ENCODE peak calls at places on chromosomes 5 and 9, in four cellular contexts. D is IMR-90, R is H1, U is mesenchymal stem cell. Y is an unnamed sample.

GRCh38 chr9:75880556-75880955 is 9.9 kb upstream of the PCSK5 start:
- DNase-seq in D (no peak), R (no peak), U (no peak), Y (no peak)

GRCh38 chr5:103075442-103075841 is 44.5 kb downstream of the GIN1 start:
- DNase-seq in D (no peak), R (no peak), U (no peak), Y (no peak)

GRCh38 chr5:56523779-56524178 is 290.6 kb upstream of the ANKRD55 start:
- DNase-seq in D (peak), R (no peak), U (peak), Y (no peak)

GRCh38 chr5:175582697-175583096 is 75.2 kb upstream of the HRH2 start:
- DNase-seq in D (no peak), R (no peak), U (no peak), Y (no peak)

GRCh38 chr5:1410156-1411014 is 34.9 kb downstream of the SLC6A3 start:
- DNase-seq in D (no peak), R (no peak), U (no peak), Y (no peak)

GRCh38 chr9:88233091-88233490 is 94.8 kb upstream of the SPATA31C2 start:
- DNase-seq in D (no peak), R (no peak), U (no peak), Y (no peak)

GRCh38 chr9:14343948-14344547 is 30.1 kb upstream of the NFIB start:
- DNase-seq in D (no peak), R (no peak), U (no peak), Y (no peak)

GRCh38 chr5:4068171-4068570 is 472.5 kb downstream of the IRX1 start:
- DNase-seq in D (no peak), R (no peak), U (no peak), Y (no peak)

GRCh38 chr9:118336167-118336951 is 632.2 kb downstream of the TLR4 start:
- DNase-seq in D (no peak), R (no peak), U (no peak), Y (no peak)

GRCh38 chr9:14670718-14671117 is 22.5 kb downstream of the ZDHHC21 start:
- DNase-seq in D (peak), R (no peak), U (no peak), Y (no peak)

GRCh38 chr5:149205625-149206523 is 64.6 kb downstream of the ABLIM3 start:
- DNase-seq in D (peak), R (no peak), U (peak), Y (no peak)

GRCh38 chr5:26864061-26864460 is 174.3 kb downstream of the CDH9 start:
- DNase-seq in D (no peak), R (no peak), U (no peak), Y (no peak)

GRCh38 chr5:36696059-36696673 is 89.8 kb downstream of the SLC1A3 start:
- DNase-seq in D (peak), R (no peak), U (peak), Y (no peak)

GRCh38 chr9:38166501-38166900 is 97.5 kb upstream of the SHB start:
- DNase-seq in D (no peak), R (no peak), U (no peak), Y (no peak)

GRCh38 chr5:394671-395155 is 48.3 kb upstream of the EXOC3 start:
- DNase-seq in D (no peak), R (no peak), U (no peak), Y (no peak)

GRCh38 chr5:169100735-169101075 is 200.2 kb downstream of the SLIT3 start:
- DNase-seq in D (no peak), R (no peak), U (peak), Y (no peak)

GRCh38 chr5:53403291-53403690 is 77.1 kb upstream of the FST start:
- DNase-seq in D (peak), R (no peak), U (no peak), Y (no peak)

GRCh38 chr9:75096796-75097195 is 8.5 kb downstream of the OSTF1 start:
- DNase-seq in D (peak), R (no peak), U (peak), Y (no peak)

GRCh38 chr5:10461041-10461440 is 19.4 kb downstream of the ROPN1L start:
- DNase-seq in D (no peak), R (no peak), U (no peak), Y (no peak)

GRCh38 chr9:75146229-75146628 is 57.9 kb downstream of the OSTF1 start:
- DNase-seq in D (peak), R (no peak), U (peak), Y (no peak)

GRCh38 chr5:172806897-172807672 is 27.0 kb upstream of the ERGIC1 start:
- DNase-seq in D (peak), R (peak), U (peak), Y (no peak)

GRCh38 chr5:151757233-151758140 is 944 bp downstream of the ATOX1 start:
- DNase-seq in D (no peak), R (no peak), U (peak), Y (no peak)

GRCh38 chr9:135038331-135038730 is 49.1 kb upstream of the OLFM1 start:
- DNase-seq in D (no peak), R (no peak), U (no peak), Y (no peak)

GRCh38 chr5:97044057-97044456 is 98.4 kb downstream of the LIX1 start:
- DNase-seq in D (peak), R (peak), U (peak), Y (no peak)

GRCh38 chr5:135645781-135646180 is 67.0 kb upstream of the CXCL14 start:
- DNase-seq in D (no peak), R (no peak), U (no peak), Y (no peak)

GRCh38 chr5:10540036-10540544 is 23.8 kb upstream of the ANKRD33B start:
- DNase-seq in D (no peak), R (no peak), U (no peak), Y (no peak)

GRCh38 chr5:144017119-144017518 is 153.3 kb downstream of the YIPF5 start:
- DNase-seq in D (no peak), R (no peak), U (no peak), Y (no peak)

GRCh38 chr9:110064721-110065252 is 143.2 kb downstream of the C9orf152 start:
- DNase-seq in D (no peak), R (no peak), U (no peak), Y (no peak)

GRCh38 chr9:100577776-100578448 is at the start of gene CAVIN4:
- DNase-seq in D (peak), R (no peak), U (no peak), Y (no peak)

GRCh38 chr9:76136986-76137385 is 246.5 kb downstream of the PCSK5 start:
- DNase-seq in D (peak), R (no peak), U (peak), Y (no peak)

GRCh38 chr9:68999393-69000105 is 14.4 kb downstream of the PRKACG start:
- DNase-seq in D (peak), R (peak), U (peak), Y (peak)

GRCh38 chr5:177367323-177367848 is 9.7 kb downstream of the RGS14 start:
- DNase-seq in D (no peak), R (no peak), U (no peak), Y (no peak)

GRCh38 chr5:159504106-159504856 is 174.0 kb upstream of the IL12B start:
- DNase-seq in D (peak), R (no peak), U (peak), Y (no peak)

GRCh38 chr5:145825751-145826180 is 9.4 kb downstream of the PRELID2 start:
- DNase-seq in D (peak), R (no peak), U (peak), Y (peak)

GRCh38 chr5:123120197-123120596 is 31.2 kb downstream of the PRDM6 start:
- DNase-seq in D (no peak), R (no peak), U (peak), Y (no peak)

DNA sequence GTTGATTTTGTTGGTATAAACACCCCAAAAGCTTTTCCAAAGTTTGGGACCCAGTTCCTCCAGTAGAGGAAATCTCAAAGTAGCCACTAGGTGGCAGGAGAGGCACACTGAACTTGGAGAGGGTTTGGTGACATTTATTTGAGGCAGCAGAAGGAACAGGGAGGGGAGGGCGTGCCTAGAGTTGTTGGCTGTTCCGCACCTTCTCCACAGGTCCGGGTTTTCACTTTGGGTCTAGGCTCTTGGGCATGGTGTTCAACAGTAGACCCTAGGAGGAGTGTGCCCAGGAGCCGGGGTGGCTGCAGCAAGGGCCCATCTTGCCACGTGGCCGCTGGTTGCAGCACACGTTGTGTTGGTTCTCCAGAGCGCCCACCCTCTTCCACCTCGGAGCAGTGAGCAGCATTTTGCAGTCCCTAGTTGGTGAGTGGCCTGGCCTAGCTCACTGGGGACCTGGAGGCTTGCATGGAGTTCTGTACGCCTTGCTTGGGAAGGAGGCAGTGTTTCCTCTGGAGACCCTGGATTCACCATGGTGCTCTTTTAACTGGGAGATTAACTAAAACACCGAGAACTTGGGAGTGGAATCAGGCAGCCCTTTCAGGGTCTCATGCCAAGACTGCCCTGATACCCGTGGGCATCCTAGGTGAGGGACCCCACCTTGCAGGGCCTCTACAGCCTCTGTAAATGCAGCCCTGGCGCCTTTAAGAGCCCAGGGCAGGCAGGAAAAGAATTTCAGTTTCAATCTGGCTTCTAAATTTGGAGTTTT is 28.2 kb downstream of the PTPA start:
- DNase-seq in D (peak), R (peak), U (peak), Y (peak)
- H2BK120ac ChIP-seq in D (peak), R (peak), U (peak), Y (no peak)

GRCh38 chr5:17400724-17401508 is 97.1 kb upstream of the TAF11L2 start:
- DNase-seq in D (no peak), R (no peak), U (no peak), Y (no peak)
- H4K91ac ChIP-seq in D (peak), R (peak), U (no peak), Y (no peak)

DNA sequence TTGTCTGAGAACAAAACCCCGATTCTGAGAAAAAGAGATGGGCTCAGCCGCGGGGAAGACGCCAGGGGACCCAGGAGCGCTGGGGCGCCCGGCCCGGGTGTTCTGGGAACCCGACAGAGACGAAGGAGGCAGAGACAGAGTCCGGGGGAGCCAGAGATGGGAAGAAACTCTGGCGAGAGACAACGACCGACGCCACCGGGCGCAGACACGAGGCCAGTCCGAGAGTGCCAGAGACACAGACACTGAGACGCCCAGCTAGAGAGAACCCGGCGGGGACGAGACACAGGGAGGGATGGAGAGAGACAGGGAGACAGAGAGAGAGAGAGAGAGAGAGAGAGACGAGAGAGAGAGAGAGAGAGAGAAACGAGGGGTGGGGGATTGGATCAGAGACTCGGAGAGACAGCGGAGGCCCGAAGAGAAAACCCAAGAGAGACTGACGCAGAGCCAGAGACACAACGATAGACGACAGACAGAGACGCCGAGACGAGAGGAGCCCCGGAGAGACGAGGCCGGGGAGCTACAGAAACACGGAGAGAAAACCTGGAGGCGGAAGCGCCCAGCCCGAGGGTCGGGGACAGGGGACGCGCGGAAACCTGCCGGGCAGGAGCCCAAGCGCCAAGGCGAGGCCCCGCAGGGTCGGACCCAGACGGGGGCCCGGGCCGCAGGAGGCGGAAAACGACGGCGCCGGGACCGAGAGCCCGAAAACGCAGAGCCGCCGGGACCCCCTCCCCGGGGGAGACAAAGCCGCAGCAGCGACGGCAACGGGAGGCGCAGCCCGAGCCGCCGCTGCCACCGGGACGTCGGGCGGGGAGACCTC is 3.3 kb downstream of the NR5A1 start:
- DNase-seq in D (no peak), R (no peak), U (peak), Y (no peak)
- H3K4me3 ChIP-seq in D (no peak), R (peak), U (no peak), Y (no peak)

GRCh38 chr9:89768650-89769071 is 163.8 kb downstream of the GADD45G start:
- DNase-seq in D (no peak), R (no peak), U (no peak), Y (no peak)

GRCh38 chr9:89764217-89764616 is 159.4 kb downstream of the GADD45G start:
- DNase-seq in D (no peak), R (no peak), U (no peak), Y (no peak)

GRCh38 chr9:89766981-89767380 is 162.2 kb downstream of the GADD45G start:
- DNase-seq in D (no peak), R (no peak), U (peak), Y (no peak)

GRCh38 chr9:89768051-89768450 is 163.2 kb downstream of the GADD45G start:
- DNase-seq in D (no peak), R (no peak), U (no peak), Y (no peak)

DNA sequence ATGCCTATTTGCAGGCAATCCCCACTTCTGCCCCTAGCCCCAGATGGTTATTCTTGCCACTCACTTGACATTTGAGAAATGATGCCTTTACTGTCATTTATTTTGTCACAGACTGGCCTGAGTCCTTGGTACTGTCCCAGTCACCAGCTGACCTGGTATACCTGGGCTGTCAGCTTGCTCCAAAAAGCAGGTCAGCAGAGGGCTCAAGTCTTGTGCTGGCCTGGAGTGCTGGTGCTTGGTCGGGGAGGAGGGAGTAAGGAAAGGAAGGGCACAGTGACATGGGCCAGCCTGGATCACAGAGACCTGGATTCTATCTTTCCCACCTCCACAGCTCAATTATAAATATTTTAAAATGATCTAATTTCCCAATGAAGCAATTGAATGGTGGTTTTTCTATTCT is 160.4 kb downstream of the GADD45G start:
- DNase-seq in D (no peak), R (no peak), U (no peak), Y (no peak)
- H2BK120ac ChIP-seq in D (no peak), R (no peak), U (no peak), Y (no peak)

GRCh38 chr5:14440598-14441401 is 140.8 kb upstream of the OTULINL start:
- DNase-seq in D (peak), R (no peak), U (peak), Y (peak)
- H4K91ac ChIP-seq in D (peak), R (no peak), U (no peak), Y (peak)

GRCh38 chr5:95858023-95858461 is 35.5 kb upstream of the GLRX start:
- DNase-seq in D (peak), R (no peak), U (peak), Y (no peak)

GRCh38 chr5:95858661-95859326 is 36.3 kb upstream of the GLRX start:
- DNase-seq in D (peak), R (peak), U (peak), Y (peak)

GRCh38 chr5:95861221-95861857 is 38.8 kb upstream of the GLRX start:
- DNase-seq in D (peak), R (no peak), U (peak), Y (no peak)

GRCh38 chr5:95857185-95857945 is 34.8 kb upstream of the GLRX start:
- DNase-seq in D (peak), R (no peak), U (peak), Y (no peak)

GRCh38 chr5:95859327-95860060 is 37.0 kb upstream of the GLRX start:
- DNase-seq in D (no peak), R (no peak), U (no peak), Y (no peak)
- H3K4me3 ChIP-seq in D (no peak), R (peak), U (peak), Y (no peak)

Y was measured in neuronal stem cell.